ENCODE peak calls at places on chromosomes 6 and 20, in eight cellular contexts. One of them, this sample, is unnamed.

GRCh38 chr6:156425374-156425773 is 351.8 kb upstream of the ARID1B start:
- DNase-seq in SK-N-SH: no peak
- DNase-seq in tibial artery: no peak
- DNase-seq in GM12865: no peak
- DNase-seq in adrenal gland: no peak
- DNase-seq in fibroblast of lung: peak
- DNase-seq in astrocyte of the spinal cord: peak
- DNase-seq in thoracic aorta: no peak
- DNase-seq in this sample: peak

GRCh38 chr6:37874726-37875125 is 55.2 kb downstream of the ZFAND3 start:
- DNase-seq in SK-N-SH: no peak
- DNase-seq in tibial artery: no peak
- DNase-seq in GM12865: no peak
- DNase-seq in adrenal gland: no peak
- DNase-seq in fibroblast of lung: no peak
- DNase-seq in astrocyte of the spinal cord: no peak
- DNase-seq in thoracic aorta: no peak
- DNase-seq in this sample: no peak

GRCh38 chr6:45791600-45792168 is 224.0 kb downstream of the CLIC5 start:
- DNase-seq in SK-N-SH: no peak
- DNase-seq in tibial artery: no peak
- DNase-seq in GM12865: no peak
- DNase-seq in adrenal gland: no peak
- DNase-seq in fibroblast of lung: peak
- DNase-seq in astrocyte of the spinal cord: peak
- DNase-seq in thoracic aorta: no peak
- DNase-seq in this sample: peak

GRCh38 chr6:3819161-3820110 is 29.7 kb upstream of the FAM50B start:
- DNase-seq in SK-N-SH: no peak
- DNase-seq in tibial artery: no peak
- DNase-seq in GM12865: no peak
- DNase-seq in adrenal gland: no peak
- DNase-seq in fibroblast of lung: no peak
- DNase-seq in astrocyte of the spinal cord: no peak
- DNase-seq in thoracic aorta: no peak
- DNase-seq in this sample: no peak

GRCh38 chr6:19669206-19669605 is 168.0 kb upstream of the ID4 start:
- DNase-seq in SK-N-SH: no peak
- DNase-seq in tibial artery: no peak
- DNase-seq in GM12865: no peak
- DNase-seq in adrenal gland: no peak
- DNase-seq in fibroblast of lung: peak
- DNase-seq in astrocyte of the spinal cord: no peak
- DNase-seq in thoracic aorta: no peak
- DNase-seq in this sample: peak

GRCh38 chr6:35181313-35181932 is 32.3 kb upstream of the SCUBE3 start:
- DNase-seq in SK-N-SH: no peak
- DNase-seq in tibial artery: peak
- DNase-seq in GM12865: no peak
- DNase-seq in adrenal gland: peak
- DNase-seq in fibroblast of lung: peak
- DNase-seq in astrocyte of the spinal cord: peak
- DNase-seq in thoracic aorta: peak
- DNase-seq in this sample: peak

GRCh38 chr6:151018035-151018434 is 152.5 kb downstream of the MTHFD1L start:
- DNase-seq in SK-N-SH: no peak
- DNase-seq in tibial artery: no peak
- DNase-seq in GM12865: no peak
- DNase-seq in adrenal gland: no peak
- DNase-seq in fibroblast of lung: peak
- DNase-seq in astrocyte of the spinal cord: no peak
- DNase-seq in thoracic aorta: no peak
- DNase-seq in this sample: no peak

GRCh38 chr20:59945175-59945574 is 5.0 kb downstream of the FAM217B start:
- DNase-seq in SK-N-SH: no peak
- DNase-seq in tibial artery: no peak
- DNase-seq in GM12865: no peak
- DNase-seq in adrenal gland: no peak
- DNase-seq in fibroblast of lung: no peak
- DNase-seq in astrocyte of the spinal cord: no peak
- DNase-seq in thoracic aorta: no peak
- DNase-seq in this sample: no peak

GRCh38 chr6:157714153-157714490 is 108.9 kb upstream of the SNX9 start:
- DNase-seq in SK-N-SH: no peak
- DNase-seq in tibial artery: no peak
- DNase-seq in GM12865: no peak
- DNase-seq in adrenal gland: no peak
- DNase-seq in fibroblast of lung: peak
- DNase-seq in astrocyte of the spinal cord: peak
- DNase-seq in thoracic aorta: no peak
- DNase-seq in this sample: peak

GRCh38 chr6:114783083-114783482 is 440.3 kb upstream of the HS3ST5 start:
- DNase-seq in SK-N-SH: no peak
- DNase-seq in tibial artery: no peak
- DNase-seq in GM12865: no peak
- DNase-seq in adrenal gland: no peak
- DNase-seq in fibroblast of lung: peak
- DNase-seq in astrocyte of the spinal cord: no peak
- DNase-seq in thoracic aorta: no peak
- DNase-seq in this sample: no peak

GRCh38 chr6:114785235-114786127 is 442.7 kb upstream of the HS3ST5 start:
- DNase-seq in SK-N-SH: no peak
- DNase-seq in tibial artery: no peak
- DNase-seq in GM12865: no peak
- DNase-seq in adrenal gland: no peak
- DNase-seq in fibroblast of lung: peak
- DNase-seq in astrocyte of the spinal cord: peak
- DNase-seq in thoracic aorta: no peak
- DNase-seq in this sample: peak

GRCh38 chr6:114783783-114784182 is 441.0 kb upstream of the HS3ST5 start:
- DNase-seq in SK-N-SH: no peak
- DNase-seq in tibial artery: no peak
- DNase-seq in GM12865: no peak
- DNase-seq in adrenal gland: no peak
- DNase-seq in fibroblast of lung: no peak
- DNase-seq in astrocyte of the spinal cord: no peak
- DNase-seq in thoracic aorta: no peak
- DNase-seq in this sample: no peak
- H3K4me3 ChIP-seq in SK-N-SH: no peak
- H3K4me3 ChIP-seq in tibial artery: no peak
- H3K4me3 ChIP-seq in GM12865: no peak
- H3K4me3 ChIP-seq in adrenal gland: no peak
- H3K4me3 ChIP-seq in fibroblast of lung: no peak
- H3K4me3 ChIP-seq in astrocyte of the spinal cord: no peak
- H3K4me3 ChIP-seq in thoracic aorta: no peak
- H3K4me3 ChIP-seq in this sample: no peak

GRCh38 chr6:16168858-16169257 is 40.0 kb downstream of the MYLIP start:
- DNase-seq in SK-N-SH: no peak
- DNase-seq in tibial artery: no peak
- DNase-seq in GM12865: peak
- DNase-seq in adrenal gland: no peak
- DNase-seq in fibroblast of lung: peak
- DNase-seq in astrocyte of the spinal cord: peak
- DNase-seq in thoracic aorta: no peak
- DNase-seq in this sample: peak
- TF ChIP-seq CTCF in SK-N-SH: peak
- TF ChIP-seq CTCF in tibial artery: peak
- TF ChIP-seq CTCF in GM12865: peak
- TF ChIP-seq CTCF in adrenal gland: peak
- TF ChIP-seq CTCF in fibroblast of lung: peak
- TF ChIP-seq CTCF in astrocyte of the spinal cord: peak
- TF ChIP-seq CTCF in thoracic aorta: no peak
- TF ChIP-seq CTCF in this sample: peak

GRCh38 chr6:56246941-56247653 is at the start of gene COL21A1:
- DNase-seq in SK-N-SH: peak
- DNase-seq in tibial artery: peak
- DNase-seq in GM12865: no peak
- DNase-seq in adrenal gland: peak
- DNase-seq in fibroblast of lung: peak
- DNase-seq in astrocyte of the spinal cord: peak
- DNase-seq in thoracic aorta: peak
- DNase-seq in this sample: no peak
- H3K4me3 ChIP-seq in SK-N-SH: no peak
- H3K4me3 ChIP-seq in tibial artery: peak
- H3K4me3 ChIP-seq in GM12865: no peak
- H3K4me3 ChIP-seq in adrenal gland: no peak
- H3K4me3 ChIP-seq in fibroblast of lung: peak
- H3K4me3 ChIP-seq in astrocyte of the spinal cord: peak
- H3K4me3 ChIP-seq in thoracic aorta: peak
- H3K4me3 ChIP-seq in this sample: peak

GRCh38 chr6:26021350-26022165 is 59.0 kb downstream of the TRIM38 start:
- DNase-seq in SK-N-SH: peak
- DNase-seq in tibial artery: peak
- DNase-seq in GM12865: peak
- DNase-seq in adrenal gland: peak
- DNase-seq in fibroblast of lung: peak
- DNase-seq in astrocyte of the spinal cord: peak
- DNase-seq in thoracic aorta: peak
- DNase-seq in this sample: peak
- TF ChIP-seq CTCF in SK-N-SH: no peak
- TF ChIP-seq CTCF in tibial artery: peak
- TF ChIP-seq CTCF in GM12865: no peak
- TF ChIP-seq CTCF in adrenal gland: peak
- TF ChIP-seq CTCF in fibroblast of lung: no peak
- TF ChIP-seq CTCF in astrocyte of the spinal cord: no peak
- TF ChIP-seq CTCF in thoracic aorta: no peak
- TF ChIP-seq CTCF in this sample: no peak

GRCh38 chr6:28370440-28370839 is 20.7 kb downstream of the ZKSCAN3 start:
- DNase-seq in SK-N-SH: no peak
- DNase-seq in tibial artery: no peak
- DNase-seq in GM12865: no peak
- DNase-seq in adrenal gland: no peak
- DNase-seq in fibroblast of lung: no peak
- DNase-seq in astrocyte of the spinal cord: no peak
- DNase-seq in thoracic aorta: no peak
- DNase-seq in this sample: no peak

GRCh38 chr6:28369463-28369862 is 19.7 kb downstream of the ZKSCAN3 start:
- DNase-seq in SK-N-SH: no peak
- DNase-seq in tibial artery: no peak
- DNase-seq in GM12865: no peak
- DNase-seq in adrenal gland: no peak
- DNase-seq in fibroblast of lung: no peak
- DNase-seq in astrocyte of the spinal cord: no peak
- DNase-seq in thoracic aorta: no peak
- DNase-seq in this sample: no peak

GRCh38 chr6:28371280-28371679 is 21.5 kb downstream of the ZKSCAN3 start:
- DNase-seq in SK-N-SH: no peak
- DNase-seq in tibial artery: no peak
- DNase-seq in GM12865: no peak
- DNase-seq in adrenal gland: no peak
- DNase-seq in fibroblast of lung: no peak
- DNase-seq in astrocyte of the spinal cord: no peak
- DNase-seq in thoracic aorta: no peak
- DNase-seq in this sample: no peak

GRCh38 chr6:28371706-28372451 is 22.1 kb downstream of the ZKSCAN3 start:
- DNase-seq in SK-N-SH: no peak
- DNase-seq in tibial artery: no peak
- DNase-seq in GM12865: peak
- DNase-seq in adrenal gland: no peak
- DNase-seq in fibroblast of lung: no peak
- DNase-seq in astrocyte of the spinal cord: no peak
- DNase-seq in thoracic aorta: no peak
- DNase-seq in this sample: peak

DNA sequence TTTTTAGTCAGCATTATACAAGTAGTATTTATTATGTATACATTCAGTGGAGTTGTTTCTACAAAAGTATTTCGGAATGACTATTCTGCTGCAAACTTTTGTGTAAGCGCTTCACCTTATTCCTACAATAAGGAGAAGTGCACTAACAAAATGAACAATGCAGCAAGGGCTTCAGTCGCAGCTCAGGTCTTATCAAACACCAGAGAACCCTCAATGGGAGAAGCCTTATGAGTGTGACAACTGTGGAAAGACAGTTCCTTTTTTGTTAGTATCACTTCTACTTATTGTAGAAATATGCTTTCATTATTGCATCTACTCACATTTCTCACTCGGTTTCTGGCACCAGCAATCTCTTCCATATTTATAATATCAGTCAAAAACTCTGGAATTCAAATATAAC is 18.8 kb downstream of the ZKSCAN3 start:
- DNase-seq in SK-N-SH: no peak
- DNase-seq in tibial artery: no peak
- DNase-seq in GM12865: peak
- DNase-seq in adrenal gland: no peak
- DNase-seq in fibroblast of lung: no peak
- DNase-seq in astrocyte of the spinal cord: no peak
- DNase-seq in thoracic aorta: no peak
- DNase-seq in this sample: no peak
- H3K4me3 ChIP-seq in SK-N-SH: no peak
- H3K4me3 ChIP-seq in tibial artery: no peak
- H3K4me3 ChIP-seq in GM12865: no peak
- H3K4me3 ChIP-seq in adrenal gland: no peak
- H3K4me3 ChIP-seq in fibroblast of lung: no peak
- H3K4me3 ChIP-seq in astrocyte of the spinal cord: no peak
- H3K4me3 ChIP-seq in thoracic aorta: no peak
- H3K4me3 ChIP-seq in this sample: no peak

DNA sequence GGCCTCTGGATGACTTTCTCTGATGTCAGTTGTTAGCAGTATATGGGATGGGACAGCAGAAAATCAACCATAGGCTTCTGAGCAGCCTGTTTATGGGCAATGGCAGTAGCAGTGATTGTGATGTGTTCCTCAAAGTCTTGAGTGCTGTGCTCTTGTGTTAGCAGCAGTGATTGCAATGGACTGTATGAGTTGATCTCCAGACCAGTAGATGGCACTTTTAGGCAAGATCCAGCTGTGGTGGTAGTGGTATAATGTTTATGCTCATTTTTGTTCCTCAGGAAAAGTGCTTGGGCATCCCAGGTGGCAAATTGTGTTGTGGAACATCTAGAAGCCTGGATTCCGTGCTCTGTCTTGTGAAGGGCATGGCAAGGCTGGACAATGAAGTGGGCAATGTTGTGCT is 181.6 kb upstream of the SYNCRIP start:
- DNase-seq in SK-N-SH: no peak
- DNase-seq in tibial artery: no peak
- DNase-seq in GM12865: no peak
- DNase-seq in adrenal gland: no peak
- DNase-seq in fibroblast of lung: no peak
- DNase-seq in astrocyte of the spinal cord: no peak
- DNase-seq in thoracic aorta: no peak
- DNase-seq in this sample: no peak
- TF ChIP-seq CTCF in SK-N-SH: no peak
- TF ChIP-seq CTCF in tibial artery: no peak
- TF ChIP-seq CTCF in GM12865: no peak
- TF ChIP-seq CTCF in adrenal gland: no peak
- TF ChIP-seq CTCF in fibroblast of lung: no peak
- TF ChIP-seq CTCF in astrocyte of the spinal cord: no peak
- TF ChIP-seq CTCF in thoracic aorta: no peak
- TF ChIP-seq CTCF in this sample: no peak

GRCh38 chr6:149752600-149752999 is 3.1 kb downstream of the PCMT1 start:
- DNase-seq in SK-N-SH: no peak
- DNase-seq in tibial artery: no peak
- DNase-seq in GM12865: no peak
- DNase-seq in adrenal gland: no peak
- DNase-seq in fibroblast of lung: no peak
- DNase-seq in astrocyte of the spinal cord: no peak
- DNase-seq in thoracic aorta: no peak
- DNase-seq in this sample: peak
- H3K4me3 ChIP-seq in SK-N-SH: no peak
- H3K4me3 ChIP-seq in tibial artery: no peak
- H3K4me3 ChIP-seq in GM12865: no peak
- H3K4me3 ChIP-seq in adrenal gland: no peak
- H3K4me3 ChIP-seq in fibroblast of lung: no peak
- H3K4me3 ChIP-seq in astrocyte of the spinal cord: no peak
- H3K4me3 ChIP-seq in thoracic aorta: no peak
- H3K4me3 ChIP-seq in this sample: no peak

GRCh38 chr6:40852667-40853383 is 186.2 kb downstream of the UNC5CL start:
- DNase-seq in SK-N-SH: no peak
- DNase-seq in tibial artery: no peak
- DNase-seq in GM12865: peak
- DNase-seq in adrenal gland: no peak
- DNase-seq in fibroblast of lung: no peak
- DNase-seq in astrocyte of the spinal cord: no peak
- DNase-seq in thoracic aorta: no peak
- DNase-seq in this sample: peak
- TF ChIP-seq CTCF in SK-N-SH: peak
- TF ChIP-seq CTCF in tibial artery: no peak
- TF ChIP-seq CTCF in GM12865: peak
- TF ChIP-seq CTCF in adrenal gland: no peak
- TF ChIP-seq CTCF in fibroblast of lung: peak
- TF ChIP-seq CTCF in astrocyte of the spinal cord: peak
- TF ChIP-seq CTCF in thoracic aorta: peak
- TF ChIP-seq CTCF in this sample: peak